ENCODE peak calls at places on chromosome 9, in six cellular contexts. B is left ventricle myocardium superior; I is skeletal muscle cell; K is stimulated activated CD8-positive, alpha-beta memory T cell treated with anti-CD3 and anti-CD28 coated beads, Interleukin-12 subunit alpha, Interleukin-12 subunit beta, amount 100 ng/mL, for 4 hours; Q is GM06990; M is HuH-7.5. E is an unnamed sample.
A peak's percentile ranks its signal among the peaks of the same experiment; 100 is the strongest.

GRCh38 chr9:100204796-100205195 is 105.8 kb downstream of the INVS start:
- DNase-seq in M (no peak), Q (no peak), I (no peak), B (no peak), K (no peak), E (no peak)

GRCh38 chr9:128116104-128117083 is 11.1 kb downstream of the PTGES2 start:
- DNase-seq in I (no peak), M (no peak), Q (no peak), B (peak; percentile 26), K (no peak), E (no peak)

GRCh38 chr9:97516111-97516510 is 14.6 kb downstream of the TMOD1 start:
- DNase-seq in Q (no peak), K (no peak), I (no peak), B (no peak), M (no peak), E (no peak)

GRCh38 chr9:91197232-91198181 is 164.2 kb downstream of the AUH start:
- DNase-seq in K (no peak), I (peak; percentile 99), B (peak; percentile 52), M (peak; percentile 57), Q (no peak), E (no peak)

GRCh38 chr9:35519697-35520403 is 29.9 kb downstream of the RUSC2 start:
- DNase-seq in Q (no peak), B (no peak), I (no peak), M (no peak), K (no peak), E (no peak)

GRCh38 chr9:110048976-110049698 is 158.8 kb downstream of the C9orf152 start:
- DNase-seq in M (no peak), B (peak; percentile 34), I (no peak), K (no peak), Q (peak; percentile 56), E (no peak)

GRCh38 chr9:89605181-89606048 is 603 bp downstream of the GADD45G start:
- DNase-seq in B (peak; percentile 77), K (peak; percentile 47), I (no peak), M (peak; percentile 46), Q (peak; percentile 48), E (peak; percentile 28)

GRCh38 chr9:134964271-134964670 is 46.6 kb upstream of the FCN1 start:
- DNase-seq in Q (no peak), B (no peak), K (no peak), I (no peak), M (no peak), E (no peak)

GRCh38 chr9:122186301-122186700 is 26.6 kb downstream of the MORN5 start:
- DNase-seq in Q (no peak), I (no peak), K (no peak), B (no peak), M (no peak), E (no peak)

GRCh38 chr9:99515874-99516656 is 294.0 kb downstream of the SEC61B start:
- DNase-seq in B (no peak), M (no peak), I (no peak), K (no peak), Q (peak; percentile 33), E (no peak)

GRCh38 chr9:96031366-96031824 is 155.9 kb downstream of the ERCC6L2 start:
- DNase-seq in M (no peak), K (no peak), B (peak; percentile 56), Q (no peak), I (no peak), E (no peak)

GRCh38 chr9:6584881-6585597 is 60.5 kb downstream of the GLDC start:
- DNase-seq in B (no peak), Q (peak; percentile 41), M (no peak), I (no peak), K (no peak), E (no peak)

E was measured in activated gamma-delta T cell.